ENCODE peak calls at places on chromosomes 12 and 14, in five cellular contexts. D, Z, S, H and V are unnamed samples.

GRCh38 chr14:49977126-49977841 is 84.4 kb downstream of the ARF6 start:
- DNase-seq in Z (no peak), H (no peak), D (no peak), S (no peak), V (no peak)

GRCh38 chr12:56687225-56688128 is 607 bp downstream of the PTGES3 start:
- DNase-seq in Z (peak), H (peak), D (peak), S (no peak), V (peak)

GRCh38 chr14:103056322-103057027 is 874 bp downstream of the CDC42BPB start:
- DNase-seq in Z (peak), S (no peak), D (peak), H (no peak), V (peak)

GRCh38 chr12:849192-849527 is 96.8 kb downstream of the WNK1 start:
- DNase-seq in S (no peak), Z (no peak), H (no peak), D (no peak), V (no peak)

GRCh38 chr14:92759300-92759678 is 10.9 kb upstream of the LGMN start:
- DNase-seq in D (peak), Z (no peak), H (no peak), S (no peak), V (peak)

GRCh38 chr14:68977741-68978549 is 1.2 kb downstream of the ACTN1 start:
- DNase-seq in D (peak), H (peak), S (no peak), Z (peak), V (peak)

GRCh38 chr14:56585461-56586084 is 6.0 kb downstream of the TMEM260 start:
- DNase-seq in D (no peak), S (no peak), H (no peak), Z (no peak), V (no peak)

GRCh38 chr12:108643941-108644742 is 10.4 kb upstream of the SELPLG start:
- DNase-seq in D (peak), S (no peak), Z (peak), H (no peak), V (no peak)

GRCh38 chr14:54775486-54776100 is 127.0 kb downstream of the GCH1 start:
- DNase-seq in Z (no peak), D (no peak), S (no peak), H (no peak), V (no peak)

GRCh38 chr14:92531151-92531873 is 17.7 kb downstream of the RIN3 start:
- DNase-seq in D (no peak), Z (peak), H (no peak), S (no peak), V (no peak)

GRCh38 chr14:54138354-54139038 is 181.9 kb upstream of the BMP4 start:
- DNase-seq in S (no peak), Z (no peak), D (no peak), H (no peak), V (peak)

GRCh38 chr12:72141381-72141780 is 130.8 kb upstream of the TRHDE start:
- DNase-seq in Z (no peak), S (no peak), D (no peak), H (no peak), V (peak)

GRCh38 chr14:75969891-75970290 is 11.9 kb downstream of the TGFB3 start:
- DNase-seq in H (no peak), D (no peak), Z (no peak), S (no peak), V (no peak)

GRCh38 chr14:72430457-72430856 is 463.4 kb downstream of the DPF3 start:
- DNase-seq in Z (no peak), S (no peak), H (no peak), D (no peak), V (no peak)

GRCh38 chr12:132447731-132448452 is 42.1 kb upstream of the FBRSL1 start:
- DNase-seq in H (no peak), D (no peak), S (no peak), Z (no peak), V (no peak)

GRCh38 chr12:28065374-28065773 is 92.8 kb upstream of the PTHLH start:
- DNase-seq in Z (no peak), S (no peak), H (no peak), D (no peak), V (no peak)

GRCh38 chr14:30559638-30560071 is 697 bp downstream of the G2E3 start:
- DNase-seq in D (peak), H (no peak), Z (no peak), S (no peak), V (no peak)

GRCh38 chr14:105537580-105538474 is 11.4 kb downstream of the TMEM121 start:
- DNase-seq in H (peak), D (no peak), Z (peak), S (no peak), V (no peak)

GRCh38 chr14:60974070-60974469 is 6.8 kb downstream of the TRMT5 start:
- DNase-seq in H (no peak), D (no peak), S (no peak), Z (no peak), V (no peak)

GRCh38 chr14:59844414-59844813 is 26.2 kb downstream of the RTN1 start:
- DNase-seq in S (no peak), H (no peak), D (no peak), Z (no peak), V (no peak)

GRCh38 chr12:123269980-123270379 is 1.7 kb downstream of the CDK2AP1 start:
- DNase-seq in S (no peak), Z (no peak), H (no peak), D (no peak), V (no peak)

GRCh38 chr14:103408491-103409155 is 23.4 kb downstream of the MARK3 start:
- DNase-seq in H (no peak), Z (no peak), D (peak), S (no peak), V (no peak)

GRCh38 chr12:47838286-47838931 is 18.7 kb upstream of the HDAC7 start:
- DNase-seq in H (no peak), D (peak), Z (no peak), S (no peak), V (no peak)

GRCh38 chr14:56648508-56649301 is 69.1 kb downstream of the TMEM260 start:
- DNase-seq in H (no peak), S (peak), D (no peak), Z (no peak), V (no peak)

GRCh38 chr12:56461235-56462159 is 6.9 kb upstream of the SPRYD4 start:
- DNase-seq in S (no peak), H (no peak), Z (no peak), D (no peak), V (peak)

GRCh38 chr14:45972416-45972815 is 679.2 kb downstream of the RPL10L start:
- DNase-seq in D (no peak), H (no peak), S (no peak), Z (no peak), V (no peak)

GRCh38 chr12:103944964-103945363 is 14.8 kb downstream of the HSP90B1 start:
- DNase-seq in H (no peak), D (no peak), Z (no peak), S (no peak), V (no peak)
- H3K4me3 ChIP-seq in H (no peak), D (no peak), Z (no peak), S (no peak), V (no peak)

GRCh38 chr12:12812605-12813119 is 484 bp upstream of the DDX47 start:
- DNase-seq in H (no peak), D (no peak), S (no peak), Z (no peak), V (no peak)
- H3K4me3 ChIP-seq in H (peak), D (no peak), S (no peak), Z (peak), V (no peak)

DNA sequence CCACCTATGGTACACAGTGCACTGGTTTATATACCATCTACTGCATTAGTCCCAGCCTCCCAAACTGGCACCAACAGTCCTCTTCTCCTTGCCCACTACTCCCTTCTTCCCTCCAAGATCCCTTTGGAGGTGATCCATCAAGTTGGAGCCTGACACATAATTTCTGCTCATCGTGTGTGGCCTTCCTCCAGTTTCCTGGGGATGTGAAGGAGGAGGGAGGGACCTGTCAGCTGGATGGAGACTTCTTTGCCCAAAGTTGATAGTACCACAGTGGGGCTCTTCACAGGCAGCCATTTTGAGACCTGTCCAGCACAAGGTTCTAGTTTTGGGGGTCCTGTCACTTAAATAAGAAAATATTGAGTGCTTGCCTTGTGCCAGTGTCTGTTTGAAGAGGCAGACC is 17.1 kb upstream of the CTDSP2 start:
- DNase-seq in S (no peak), H (no peak), Z (no peak), D (no peak), V (no peak)
- H3K4me3 ChIP-seq in S (no peak), H (no peak), Z (no peak), D (no peak), V (no peak)

GRCh38 chr12:91178139-91178561 is 4.5 kb downstream of the DCN start:
- DNase-seq in H (no peak), Z (peak), S (no peak), D (peak), V (peak)
- H3K4me3 ChIP-seq in H (peak), Z (peak), S (no peak), D (peak), V (peak)

GRCh38 chr14:22411398-22411797 is 177.6 kb downstream of the DAD1 start:
- DNase-seq in Z (no peak), H (no peak), D (no peak), S (no peak), V (no peak)

GRCh38 chr14:22414876-22415632 is 174.0 kb downstream of the DAD1 start:
- DNase-seq in D (no peak), Z (no peak), S (no peak), H (no peak), V (no peak)

GRCh38 chr14:22410497-22410896 is 178.5 kb downstream of the DAD1 start:
- DNase-seq in S (no peak), D (no peak), H (no peak), Z (no peak), V (no peak)

GRCh38 chr14:22415633-22415959 is 173.4 kb downstream of the DAD1 start:
- DNase-seq in D (no peak), S (no peak), H (no peak), Z (no peak), V (no peak)

DNA sequence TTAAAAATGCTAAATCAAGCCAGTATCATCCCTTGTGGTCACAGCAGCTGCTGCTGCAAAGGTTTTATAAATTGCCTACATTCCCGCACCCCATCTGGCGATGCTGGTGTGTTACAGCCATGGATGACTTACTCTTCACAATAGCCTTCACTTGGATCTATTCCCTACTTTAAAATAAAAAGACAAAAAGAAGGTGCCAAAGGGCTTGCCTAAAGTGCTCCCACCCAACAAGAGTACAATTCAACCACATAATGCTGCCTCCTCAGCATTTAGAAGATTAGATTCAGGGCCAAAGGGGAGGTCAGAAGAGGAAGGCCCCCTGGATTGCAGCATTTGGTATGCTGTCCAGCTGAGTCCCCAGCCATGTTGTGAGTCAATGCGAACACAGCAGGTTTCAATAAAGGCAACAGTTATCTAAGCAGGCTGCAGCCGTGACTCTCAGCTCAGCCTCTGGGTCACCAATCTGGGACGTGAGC is 176.1 kb downstream of the DAD1 start:
- DNase-seq in S (no peak), Z (no peak), H (no peak), D (no peak), V (no peak)
- H3K4me3 ChIP-seq in S (no peak), Z (no peak), H (no peak), D (no peak), V (no peak)

DNA sequence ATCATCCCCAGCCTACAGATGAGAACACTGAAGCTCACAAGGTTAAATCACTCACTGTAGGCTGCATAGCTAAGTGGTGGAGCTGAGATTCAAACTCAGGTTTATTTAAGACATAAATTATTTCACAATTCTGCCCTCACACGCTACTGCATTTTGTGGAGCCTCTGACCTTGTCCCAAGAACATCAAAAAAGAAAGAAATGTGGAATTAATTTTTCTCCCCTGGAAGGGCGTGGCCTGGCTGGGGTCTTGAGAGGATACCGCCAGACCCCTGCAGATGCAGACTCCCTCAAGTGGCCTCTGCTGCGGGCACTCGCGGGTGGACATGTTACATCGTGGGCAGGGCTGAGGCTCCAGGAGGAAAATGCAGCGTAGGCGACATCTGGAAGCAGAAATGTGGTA is 40.6 kb downstream of the LTBP2 start:
- DNase-seq in S (no peak), D (no peak), Z (peak), H (no peak), V (no peak)
- H3K4me3 ChIP-seq in S (no peak), D (no peak), Z (no peak), H (peak), V (no peak)

GRCh38 chr12:75208851-75209781 is 523 bp downstream of the KCNC2 start:
- DNase-seq in D (peak), Z (peak), H (no peak), S (peak), V (peak)
- H3K4me3 ChIP-seq in D (no peak), Z (no peak), H (no peak), S (peak), V (no peak)

GRCh38 chr12:98678946-98679610 is 34.0 kb downstream of the APAF1 start:
- DNase-seq in H (no peak), Z (no peak), D (no peak), S (no peak), V (no peak)
- H3K4me3 ChIP-seq in H (no peak), Z (no peak), D (no peak), S (no peak), V (no peak)

GRCh38 chr12:50458606-50459005 is 46.2 kb upstream of the DIP2B start:
- DNase-seq in Z (no peak), H (no peak), D (peak), S (no peak), V (peak)
- H3K4me3 ChIP-seq in Z (no peak), H (no peak), D (no peak), S (no peak), V (no peak)